ENCODE peak calls at places on chromosomes 7 and 10, in four cellular contexts. K, P, V and Z are unnamed samples. For H3K27me3, the result is how much of the 10 kb centered on the place peaks cover.

GRCh38 chr10:98267069-98267893 is 713 bp downstream of the LOXL4 start:
- DNase-seq in K (no peak), P (no peak), V (no peak), Z (no peak)

GRCh38 chr7:154879629-154880028 is 123.3 kb downstream of the PAXIP1 start:
- DNase-seq in K (no peak), P (no peak), V (no peak), Z (no peak)

GRCh38 chr10:124597677-124598165 is 136.1 kb downstream of the LHPP start:
- DNase-seq in K (no peak), P (no peak), V (no peak), Z (no peak)

GRCh38 chr10:129506101-129506797 is 39.2 kb downstream of the MGMT start:
- DNase-seq in K (no peak), P (no peak), V (no peak), Z (no peak)

GRCh38 chr10:31413325-31413724 is 94.3 kb downstream of the ZEB1 start:
- DNase-seq in K (no peak), P (no peak), V (no peak), Z (no peak)

GRCh38 chr10:67697646-67698245 is 1.8 kb upstream of the CTNNA3 start:
- DNase-seq in K (no peak), P (peak), V (no peak), Z (no peak)

GRCh38 chr7:108452707-108453106 is 3.5 kb downstream of the NRCAM start:
- DNase-seq in K (no peak), P (peak), V (no peak), Z (no peak)

GRCh38 chr7:44983742-44984477 is 5.1 kb upstream of the MYO1G start:
- DNase-seq in K (no peak), P (no peak), V (no peak), Z (no peak)

GRCh38 chr10:17527530-17528146 is 73.2 kb upstream of the ST8SIA6 start:
- DNase-seq in K (no peak), P (no peak), V (no peak), Z (no peak)

GRCh38 chr10:119531067-119531466 is 11.5 kb downstream of the RGS10 start:
- DNase-seq in K (no peak), P (no peak), V (no peak), Z (no peak)

GRCh38 chr7:36390199-36391090 is 783 bp downstream of the ANLN start:
- DNase-seq in K (no peak), P (peak), V (peak), Z (no peak)

GRCh38 chr7:4145576-4145975 is 536.5 kb upstream of the FOXK1 start:
- DNase-seq in K (no peak), P (no peak), V (no peak), Z (no peak)

GRCh38 chr10:11698691-11699545 is 43.3 kb upstream of the ECHDC3 start:
- DNase-seq in K (no peak), P (no peak), V (no peak), Z (no peak)

GRCh38 chr7:139321071-139321745 is 19.9 kb upstream of the FMC1 start:
- DNase-seq in K (no peak), P (peak), V (no peak), Z (no peak)

GRCh38 chr10:103472005-103472404 is 7.0 kb downstream of the CALHM3 start:
- DNase-seq in K (no peak), P (no peak), V (no peak), Z (no peak)

GRCh38 chr7:30032310-30033125 is 4.3 kb downstream of the PLEKHA8 start:
- DNase-seq in K (no peak), P (no peak), V (no peak), Z (no peak)

GRCh38 chr10:116287906-116288501 is 15.0 kb upstream of the GFRA1 start:
- DNase-seq in K (no peak), P (no peak), V (no peak), Z (no peak)

GRCh38 chr7:50358306-50358705 is 53.8 kb downstream of the IKZF1 start:
- DNase-seq in K (no peak), P (no peak), V (no peak), Z (no peak)

GRCh38 chr7:7519528-7519927 is 16.1 kb downstream of the COL28A1 start:
- DNase-seq in K (no peak), P (no peak), V (no peak), Z (no peak)

GRCh38 chr10:130179640-130180039 is 43.4 kb downstream of the GLRX3 start:
- DNase-seq in K (no peak), P (no peak), V (no peak), Z (no peak)

GRCh38 chr7:151453326-151453791 is 13.4 kb upstream of the CRYGN start:
- DNase-seq in K (no peak), P (no peak), V (peak), Z (no peak)

GRCh38 chr10:122981066-122981464 is 864 bp downstream of the PSTK start:
- DNase-seq in K (no peak), P (peak), V (no peak), Z (no peak)

GRCh38 chr10:109894516-109894915 is 28.8 kb downstream of the XPNPEP1 start:
- DNase-seq in K (peak), P (no peak), V (peak), Z (peak)

GRCh38 chr7:5360451-5360850 is 63.2 kb downstream of the TNRC18 start:
- DNase-seq in K (no peak), P (no peak), V (no peak), Z (no peak)

GRCh38 chr7:21261627-21262564 is 166.0 kb upstream of the SP4 start:
- DNase-seq in K (no peak), P (peak), V (no peak), Z (no peak)

DNA sequence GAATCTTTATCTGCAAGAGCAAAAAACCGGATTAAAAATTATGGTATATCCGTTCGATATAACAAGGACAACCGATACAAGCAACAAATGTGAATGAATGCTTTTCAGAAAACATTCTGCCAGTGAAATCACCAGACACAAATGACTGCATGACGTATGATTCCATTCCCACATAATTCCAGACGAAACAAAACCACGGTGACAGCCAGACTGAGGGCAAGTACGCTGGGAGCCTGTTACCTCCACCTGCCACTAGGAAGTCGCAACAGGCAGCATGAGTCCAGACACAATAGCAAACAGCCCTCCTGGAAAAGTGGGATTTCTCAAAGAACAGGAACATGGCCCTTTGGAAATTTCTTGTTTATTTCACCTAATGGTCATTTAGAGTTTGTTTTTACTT is 41.7 kb downstream of the MAD1L1 start:
- DNase-seq in K (no peak), P (no peak), V (no peak), Z (no peak)
- H3K27me3 ChIP-seq in K (under half), P (under half), V (under half), Z (under half)

GRCh38 chr10:133230023-133230319 is at the start of gene UTF1:
- DNase-seq in K (no peak), P (no peak), V (no peak), Z (no peak)
- H3K27me3 ChIP-seq in K (under half), P (under half), V (under half), Z (under half)

GRCh38 chr10:121084675-121085070 is 233.5 kb downstream of the WDR11 start:
- DNase-seq in K (no peak), P (no peak), V (no peak), Z (no peak)
- H3K27me3 ChIP-seq in K (under half), P (under half), V (under half), Z (under half)

GRCh38 chr7:285731-286130 is 4.2 kb upstream of the FOXL3 start:
- DNase-seq in K (no peak), P (no peak), V (no peak), Z (no peak)
- H3K27me3 ChIP-seq in K (under half), P (half or more), V (under half), Z (under half)

GRCh38 chr10:80357804-80358125 is 1.2 kb downstream of the DYDC2 start:
- DNase-seq in K (no peak), P (no peak), V (no peak), Z (no peak)

GRCh38 chr10:80365510-80365909 is 8.9 kb downstream of the DYDC2 start:
- DNase-seq in K (no peak), P (no peak), V (no peak), Z (no peak)

GRCh38 chr10:80357000-80357803 is 621 bp downstream of the DYDC2 start:
- DNase-seq in K (no peak), P (no peak), V (no peak), Z (no peak)

GRCh38 chr10:80356563-80356999 is at the start of the genes DYDC1 and DYDC2:
- DNase-seq in K (no peak), P (no peak), V (no peak), Z (no peak)

GRCh38 chr10:80359644-80360043 is 3.1 kb downstream of the DYDC2 start:
- DNase-seq in K (no peak), P (no peak), V (no peak), Z (no peak)
- H3K27me3 ChIP-seq in K (under half), P (under half), V (under half), Z (under half)

GRCh38 chr10:100683004-100683403 is 62.4 kb upstream of the PAX2 start:
- DNase-seq in K (no peak), P (no peak), V (no peak), Z (no peak)
- H3K27me3 ChIP-seq in K (under half), P (under half), V (under half), Z (under half)

GRCh38 chr10:117969592-117969991 is 77.1 kb downstream of the RAB11FIP2 start:
- DNase-seq in K (no peak), P (no peak), V (no peak), Z (no peak)

GRCh38 chr10:117965984-117966383 is 80.8 kb downstream of the RAB11FIP2 start:
- DNase-seq in K (no peak), P (no peak), V (no peak), Z (no peak)

GRCh38 chr10:117967149-117967548 is 79.6 kb downstream of the RAB11FIP2 start:
- DNase-seq in K (no peak), P (no peak), V (no peak), Z (no peak)

GRCh38 chr10:117970962-117971361 is 75.8 kb downstream of the RAB11FIP2 start:
- DNase-seq in K (no peak), P (no peak), V (no peak), Z (no peak)

GRCh38 chr10:117968354-117969182 is 78.2 kb downstream of the RAB11FIP2 start:
- DNase-seq in K (no peak), P (peak), V (no peak), Z (no peak)
- H3K27me3 ChIP-seq in K (under half), P (under half), V (under half), Z (under half)

DNA sequence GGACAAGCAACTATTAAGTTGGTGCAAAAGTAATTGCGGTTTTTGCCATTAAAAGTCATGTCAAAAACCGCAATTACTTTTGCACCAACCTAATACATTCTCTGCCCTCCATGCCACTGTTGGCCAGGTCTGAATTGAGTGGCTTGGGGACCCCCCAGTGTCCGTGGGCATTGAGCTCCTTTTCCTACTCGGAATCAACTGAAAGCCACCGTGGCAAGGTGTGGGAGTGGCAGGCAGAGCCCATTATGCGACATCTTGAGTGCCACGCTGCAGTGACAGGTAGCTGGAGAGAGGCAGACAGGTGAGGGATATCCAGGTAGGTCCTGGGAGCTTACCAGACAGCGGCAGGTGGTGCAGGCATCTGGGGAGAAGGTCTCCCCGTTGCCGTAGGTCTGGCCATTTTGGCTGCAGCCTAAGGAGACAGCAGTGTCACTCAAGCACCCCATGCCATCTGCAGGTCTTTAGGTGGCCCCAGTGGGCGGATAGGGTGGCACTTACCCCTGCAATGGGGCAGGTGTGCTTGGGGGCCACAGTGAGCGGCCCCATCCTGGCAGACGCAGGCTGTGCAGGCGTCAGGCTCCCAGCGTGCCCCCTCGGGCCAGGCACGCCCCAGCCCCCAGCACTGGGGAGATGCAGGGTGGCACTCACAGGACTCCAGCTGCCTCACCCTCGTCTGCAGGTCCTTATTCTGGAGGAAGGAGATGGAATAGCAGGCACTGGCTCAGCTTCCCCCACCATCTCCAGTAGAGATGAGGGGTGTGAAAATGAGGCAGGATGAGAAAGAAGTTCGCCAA is 3.5 kb downstream of the KCP start:
- DNase-seq in K (no peak), P (no peak), V (no peak), Z (no peak)
- H3K27me3 ChIP-seq in K (under half), P (half or more), V (under half), Z (under half)

DNA sequence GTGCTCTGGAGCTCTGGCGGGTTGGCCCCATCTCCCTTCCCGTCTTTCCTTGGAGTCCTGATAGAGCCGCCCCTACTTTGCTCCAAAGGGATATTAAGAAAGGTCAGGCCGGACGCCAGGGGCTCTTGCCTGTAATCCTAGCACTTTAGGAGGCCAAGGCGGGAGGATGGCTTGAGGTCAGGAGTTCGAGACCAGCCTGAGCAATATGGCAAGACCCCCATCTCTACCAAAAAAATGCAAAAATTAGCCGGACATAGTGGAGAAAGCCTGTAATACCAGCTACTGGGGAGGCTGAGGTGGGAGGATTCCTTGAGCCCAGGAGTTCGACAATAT is 313 bp upstream of the MLXIPL start:
- DNase-seq in K (no peak), P (no peak), V (no peak), Z (no peak)
- H3K27me3 ChIP-seq in K (under half), P (under half), V (under half), Z (under half)

GRCh38 chr7:116772926-116773749 is 89.2 kb upstream of the CAPZA2 start:
- DNase-seq in K (no peak), P (no peak), V (no peak), Z (no peak)
- H3K27me3 ChIP-seq in K (under half), P (under half), V (under half), Z (under half)